ENCODE peak calls at places on chromosomes 11 and 22, in five cellular contexts. A is HuH-7.5, J is occipital lobe, N is left colon, T is endothelial cell. W is an unnamed sample.

GRCh38 chr22:20396639-20397038 is 2.7 kb downstream of the ZNF74 start:
- DNase-seq in J (no peak), A (no peak), N (no peak), T (no peak), W (no peak)

GRCh38 chr11:61869636-61870428 is 21.5 kb downstream of the FADS3 start:
- DNase-seq in N (no peak), A (peak; percentile 63), J (no peak), T (no peak), W (no peak)

GRCh38 chr22:20084547-20085413 is 4.7 kb downstream of the DGCR8 start:
- DNase-seq in T (peak; percentile 52), N (no peak), J (no peak), A (peak; percentile 51), W (no peak)

GRCh38 chr22:46064236-46064965 is 85.9 kb upstream of the PPARA start:
- DNase-seq in T (no peak), N (peak; percentile 25), J (no peak), A (no peak), W (no peak)

GRCh38 chr11:67667490-67668190 is 6.8 kb downstream of the ALDH3B2 start:
- DNase-seq in N (no peak), T (no peak), A (no peak), J (no peak), W (no peak)

GRCh38 chr11:12897867-12898266 is 111.2 kb upstream of the RASSF10 start:
- DNase-seq in N (peak; percentile 49), A (no peak), T (no peak), J (no peak), W (no peak)

GRCh38 chr11:118939412-118939915 is 13.7 kb upstream of the BCL9L start:
- DNase-seq in T (no peak), A (no peak), N (no peak), J (no peak), W (no peak)

GRCh38 chr11:75025561-75025960 is 36.8 kb downstream of the NEU3 start:
- DNase-seq in J (no peak), A (no peak), N (no peak), T (no peak), W (no peak)

GRCh38 chr22:23762866-23763578 is at the start of gene C22orf15:
- DNase-seq in N (no peak), A (no peak), J (no peak), T (peak; percentile 57), W (no peak)

GRCh38 chr22:32206774-32207758 is 2.2 kb upstream of the RFPL2 start:
- DNase-seq in N (peak; percentile 34), A (peak; percentile 34), J (no peak), T (peak; percentile 43), W (no peak)

GRCh38 chr11:135006800-135007199 is 594.8 kb upstream of the B3GAT1 start:
- DNase-seq in T (no peak), N (no peak), A (no peak), J (peak; percentile 26), W (no peak)

GRCh38 chr22:22887621-22888503 is at the start of gene IGLL5:
- DNase-seq in T (no peak), J (no peak), N (no peak), A (no peak), W (no peak)

GRCh38 chr22:38782402-38783094 is 11.4 kb downstream of the DNAL4 start:
- DNase-seq in N (no peak), A (no peak), J (peak; percentile 78), T (no peak), W (no peak)

GRCh38 chr11:128251140-128251539 is 336.2 kb downstream of the ETS1 start:
- DNase-seq in J (no peak), A (no peak), N (no peak), T (no peak), W (no peak)

GRCh38 chr22:31177420-31178162 is 17.6 kb downstream of the RNF185 start:
- DNase-seq in J (no peak), N (no peak), T (no peak), A (no peak), W (no peak)

GRCh38 chr22:38718414-38718813 is 12.7 kb downstream of the GTPBP1 start:
- DNase-seq in A (no peak), N (peak; percentile 79), T (peak; percentile 47), J (peak; percentile 36), W (no peak)

GRCh38 chr11:3101921-3102640 is 44.9 kb upstream of the CARS1 start:
- DNase-seq in N (no peak), A (no peak), T (no peak), J (no peak), W (no peak)

GRCh38 chr22:36037102-36037758 is 8.6 kb upstream of the RBFOX2 start:
- DNase-seq in J (no peak), A (no peak), T (no peak), N (no peak), W (no peak)

GRCh38 chr11:120974980-120975379 is 48.9 kb upstream of the TBCEL start:
- DNase-seq in N (no peak), T (no peak), J (peak; percentile 15), A (no peak), W (no peak)

GRCh38 chr11:26820739-26821138 is 98.9 kb upstream of the SLC5A12 start:
- DNase-seq in J (no peak), A (no peak), T (no peak), N (no peak), W (no peak)

GRCh38 chr11:80944758-80945157 is 1503.9 kb upstream of the TENM4 start:
- DNase-seq in N (no peak), T (no peak), A (no peak), J (no peak), W (no peak)

GRCh38 chr11:92440701-92441338 is 216.2 kb downstream of the FAT3 start:
- DNase-seq in T (no peak), J (no peak), N (no peak), A (no peak), W (no peak)

GRCh38 chr11:64040684-64041267 is 5.0 kb downstream of the FLRT1 start:
- DNase-seq in A (peak; percentile 83), N (no peak), T (no peak), J (no peak), W (no peak)

GRCh38 chr11:35622070-35622469 is 3.8 kb downstream of the FJX1 start:
- DNase-seq in N (no peak), T (no peak), J (no peak), A (no peak), W (no peak)

GRCh38 chr11:43736502-43737193 is 56.1 kb downstream of the HSD17B12 start:
- DNase-seq in N (no peak), T (no peak), J (no peak), A (no peak), W (no peak)

GRCh38 chr22:37080438-37080837 is 28.9 kb downstream of the KCTD17 start:
- DNase-seq in A (no peak), T (no peak), J (no peak), N (no peak), W (no peak)

GRCh38 chr11:72778535-72779494 is 15.0 kb downstream of the STARD10 start:
- DNase-seq in N (peak; percentile 79), A (peak; percentile 79), T (no peak), J (no peak), W (no peak)

GRCh38 chr22:22342697-22343602 is 98.4 kb downstream of the VPREB1 start:
- DNase-seq in N (peak; percentile 73), T (peak; percentile 62), A (peak; percentile 57), J (no peak), W (peak; percentile 48)

GRCh38 chr11:10885703-10886363 is 28.0 kb upstream of the ZBED5 start:
- DNase-seq in T (no peak), N (no peak), A (no peak), J (no peak), W (no peak)

GRCh38 chr11:37171451-37171850 is 573.4 kb upstream of the RAG2 start:
- DNase-seq in N (no peak), T (no peak), J (no peak), A (no peak), W (no peak)

GRCh38 chr11:7490054-7490453 is 4.7 kb downstream of the OLFML1 start:
- DNase-seq in T (no peak), J (no peak), N (no peak), A (no peak), W (no peak)

GRCh38 chr11:122163420-122163819 is 47.4 kb upstream of the BLID start:
- DNase-seq in N (no peak), J (no peak), A (no peak), T (no peak), W (no peak)

GRCh38 chr22:31082606-31083376 is 1.7 kb downstream of the SMTN start:
- DNase-seq in T (peak; percentile 85), N (peak; percentile 89), A (peak; percentile 99), J (no peak), W (peak; percentile 11)

GRCh38 chr11:64790205-64791095 is 12.1 kb upstream of the SF1 start:
- DNase-seq in T (no peak), N (no peak), A (no peak), J (no peak), W (peak; percentile 8)

GRCh38 chr22:31776231-31776630 is 22.4 kb downstream of the DEPDC5 start:
- DNase-seq in A (no peak), J (no peak), N (no peak), T (no peak), W (no peak)

GRCh38 chr11:2206291-2206690 is 34.7 kb upstream of the TH start:
- DNase-seq in N (peak; percentile 16), A (no peak), T (peak; percentile 1), J (no peak), W (peak; percentile 5)

GRCh38 chr22:44684506-44685383 is 17.3 kb upstream of the PRR5 start:
- DNase-seq in N (peak; percentile 81), J (peak; percentile 42), T (peak; percentile 94), A (peak; percentile 87), W (peak; percentile 81)

GRCh38 chr11:122115520-122116343 is at the start of gene BLID:
- DNase-seq in T (peak; percentile 77), J (peak; percentile 39), N (no peak), A (no peak), W (no peak)

GRCh38 chr22:48410536-48410935 is 1417.1 kb downstream of the BRD1 start:
- DNase-seq in A (no peak), N (no peak), T (no peak), J (no peak), W (no peak)

W was measured in GM12892.